ENCODE peak calls at places on chromosomes 1 and 21, in six cellular contexts. A, S, P, R, B and H are unnamed samples.

GRCh38 chr1:109627692-109628399 is 8.2 kb downstream of the AMPD2 start:
- DNase-seq in P (no peak), B (no peak), S (no peak), A (no peak), R (no peak), H (no peak)

GRCh38 chr1:109617291-109617801 is 2.1 kb downstream of the GNAT2 start:
- DNase-seq in P (peak; percentile 93), A (peak; percentile 22), R (no peak), B (no peak), S (no peak), H (no peak)

GRCh38 chr1:196734460-196734859 is 40.2 kb upstream of the CFHR3 start:
- DNase-seq in B (no peak), P (no peak), S (no peak), R (no peak), A (no peak), H (no peak)

GRCh38 chr1:43978264-43978550 is 803 bp upstream of the B4GALT2 start:
- DNase-seq in P (no peak), S (no peak), A (no peak), R (no peak), B (no peak), H (no peak)

GRCh38 chr21:33402011-33402979 is 918 bp upstream of the IFNGR2 start:
- DNase-seq in R (peak; percentile 46), P (peak; percentile 53), B (peak; percentile 61), A (no peak), S (no peak), H (peak; percentile 56)

GRCh38 chr1:201245082-201245481 is 38.2 kb upstream of the PKP1 start:
- DNase-seq in B (no peak), P (no peak), S (no peak), A (no peak), R (no peak), H (no peak)

GRCh38 chr1:157993179-157994080 is at the start of gene KIRREL1:
- DNase-seq in A (peak; percentile 68), B (peak; percentile 83), S (no peak), R (peak; percentile 44), P (peak; percentile 74), H (no peak)

GRCh38 chr1:219387211-219387610 is 213.5 kb downstream of the LYPLAL1 start:
- DNase-seq in R (no peak), S (no peak), B (no peak), P (no peak), A (no peak), H (no peak)

GRCh38 chr21:17903029-17903806 is 84.1 kb upstream of the C21orf91 start:
- DNase-seq in P (peak; percentile 29), A (no peak), R (no peak), B (no peak), S (no peak), H (no peak)

GRCh38 chr1:53593758-53594380 is 134.7 kb downstream of the DMRTB1 start:
- DNase-seq in P (peak; percentile 11), A (peak; percentile 25), R (no peak), S (peak; percentile 74), B (no peak), H (peak; percentile 67)

GRCh38 chr1:209621329-209621728 is 30.9 kb downstream of the LAMB3 start:
- DNase-seq in A (no peak), B (no peak), R (no peak), P (peak; percentile 12), S (no peak), H (no peak)

GRCh38 chr1:96362623-96363022 is 359.0 kb upstream of the PTBP2 start:
- DNase-seq in A (peak; percentile 74), R (no peak), S (no peak), P (peak; percentile 84), B (no peak), H (no peak)

GRCh38 chr21:46145840-46146691 is 9.3 kb downstream of the FTCD start:
- DNase-seq in R (no peak), P (no peak), S (no peak), B (peak; percentile 33), A (no peak), H (no peak)

GRCh38 chr21:41559658-41560599 is 52.0 kb upstream of the TMPRSS2 start:
- DNase-seq in B (no peak), R (no peak), P (no peak), S (no peak), A (no peak), H (no peak)

GRCh38 chr1:116724765-116725375 is 29.4 kb upstream of the CD2 start:
- DNase-seq in R (peak; percentile 51), S (no peak), A (peak; percentile 58), B (peak; percentile 22), P (peak; percentile 47), H (no peak)

GRCh38 chr1:10975567-10976326 is 36.7 kb upstream of the TARDBP start:
- DNase-seq in A (peak; percentile 23), S (no peak), B (no peak), R (peak; percentile 74), P (no peak), H (no peak)

GRCh38 chr21:31879911-31880310 is 7.1 kb downstream of the HUNK start:
- DNase-seq in P (no peak), A (no peak), R (no peak), S (no peak), B (no peak), H (no peak)

GRCh38 chr1:95304803-95305202 is 70.8 kb downstream of the RWDD3 start:
- DNase-seq in R (no peak), P (no peak), B (no peak), A (no peak), S (no peak), H (no peak)

GRCh38 chr1:39230261-39231190 is 26.0 kb downstream of the MACF1 start:
- DNase-seq in R (peak; percentile 16), S (peak; percentile 36), B (no peak), P (no peak), A (no peak), H (no peak)

GRCh38 chr1:37811027-37811655 is 3.1 kb upstream of the YRDC start:
- DNase-seq in A (peak; percentile 85), R (no peak), B (no peak), S (no peak), P (peak; percentile 79), H (peak; percentile 47)

GRCh38 chr1:66476774-66477173 is 57.2 kb upstream of the SGIP1 start:
- DNase-seq in R (no peak), B (no peak), A (no peak), S (no peak), P (peak; percentile 47), H (no peak)

GRCh38 chr1:170495006-170495405 is 37.0 kb upstream of the GORAB start:
- DNase-seq in A (no peak), S (no peak), B (no peak), P (no peak), R (no peak), H (no peak)
- TF ChIP-seq POLR2A in A (no peak), S (no peak), B (no peak), P (no peak), R (no peak), H (no peak)

GRCh38 chr1:88891318-88892145 is at the start of gene GTF2B:
- DNase-seq in A (peak; percentile 95), R (peak; percentile 94), B (peak; percentile 90), P (peak; percentile 96), S (peak; percentile 54), H (peak; percentile 62)
- TF ChIP-seq POLR2A in A (peak; percentile 96), R (peak; percentile 76), B (peak; percentile 92), P (peak; percentile 98), S (peak; percentile 90), H (peak; percentile 100)

GRCh38 chr1:15384301-15384901 is 25.3 kb upstream of the EFHD2 start:
- DNase-seq in B (no peak), P (no peak), A (no peak), R (no peak), S (peak; percentile 60), H (peak; percentile 61)

GRCh38 chr1:15383810-15384209 is 25.9 kb upstream of the EFHD2 start:
- DNase-seq in B (no peak), A (no peak), P (no peak), S (no peak), R (no peak), H (no peak)

GRCh38 chr1:15380606-15381508 is 28.8 kb upstream of the EFHD2 start:
- DNase-seq in R (no peak), P (no peak), S (no peak), B (no peak), A (no peak), H (no peak)

GRCh38 chr1:15382601-15383518 is 26.8 kb upstream of the EFHD2 start:
- DNase-seq in A (no peak), B (no peak), S (no peak), P (no peak), R (no peak), H (no peak)

DNA sequence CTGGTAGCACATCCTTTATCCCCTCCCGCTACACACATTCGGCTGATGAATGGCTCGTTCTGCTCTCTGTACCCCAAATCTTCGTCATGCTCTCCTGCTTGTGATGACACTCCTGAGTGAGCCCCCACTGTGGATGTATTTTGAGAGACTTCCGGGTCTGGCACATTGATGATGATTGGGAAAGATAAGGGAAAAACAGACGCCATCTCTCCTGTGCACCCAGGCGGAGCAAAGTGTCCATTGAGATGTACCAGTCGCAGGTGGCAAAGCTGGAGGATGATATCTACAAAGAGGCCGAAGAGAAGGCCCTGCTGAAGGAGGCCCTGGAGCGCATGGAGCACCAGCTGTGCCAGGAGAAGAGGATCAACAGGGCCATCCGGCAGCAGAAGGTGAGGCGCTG is 27.9 kb upstream of the EFHD2 start:
- DNase-seq in A (no peak), P (no peak), R (no peak), B (no peak), S (no peak), H (no peak)
- TF ChIP-seq POLR2A in A (no peak), P (no peak), R (no peak), B (no peak), S (no peak), H (no peak)

GRCh38 chr1:22025368-22026154 is 24.1 kb downstream of the CELA3A start:
- DNase-seq in S (no peak), R (peak; percentile 87), B (peak; percentile 82), A (peak; percentile 78), P (peak; percentile 88), H (peak; percentile 54)
- TF ChIP-seq POLR2A in S (peak; percentile 90), R (peak; percentile 66), B (peak; percentile 88), A (peak; percentile 49), P (peak; percentile 86), H (peak; percentile 94)

GRCh38 chr1:35180776-35181374 is 12.1 kb downstream of the SFPQ start:
- DNase-seq in S (no peak), A (no peak), B (no peak), P (no peak), R (no peak), H (no peak)

GRCh38 chr1:35179864-35180263 is 13.1 kb downstream of the SFPQ start:
- DNase-seq in S (no peak), B (no peak), R (no peak), P (no peak), A (no peak), H (no peak)

GRCh38 chr1:35177237-35177786 is 15.6 kb downstream of the SFPQ start:
- DNase-seq in B (no peak), R (no peak), A (no peak), P (no peak), S (no peak), H (no peak)

GRCh38 chr1:35178874-35179380 is 14.0 kb downstream of the SFPQ start:
- DNase-seq in P (no peak), S (no peak), R (no peak), B (no peak), A (no peak), H (no peak)

GRCh38 chr1:35178295-35178695 is 14.7 kb downstream of the SFPQ start:
- DNase-seq in A (no peak), R (no peak), P (no peak), B (no peak), S (no peak), H (no peak)
- TF ChIP-seq POLR2A in A (no peak), R (no peak), P (no peak), B (no peak), S (no peak), H (peak; percentile 81)